ENCODE peak calls at places on chromosomes 6 and 20, in four cellular contexts. J, Q, A and K are unnamed samples.

GRCh38 chr20:56358070-56358469 is 704 bp upstream of the FAM210B start:
- DNase-seq in J (peak), A (peak), Q (peak), K (no peak)

GRCh38 chr20:3659492-3660261 is 3.5 kb downstream of the GFRA4 start:
- DNase-seq in J (no peak), Q (no peak), A (no peak), K (no peak)

GRCh38 chr6:31175961-31176360 is 5.5 kb upstream of the POU5F1 start:
- DNase-seq in A (peak), Q (peak), J (no peak), K (no peak)

GRCh38 chr6:6972456-6972855 is 135.3 kb upstream of the RREB1 start:
- DNase-seq in A (peak), Q (peak), J (peak), K (peak)

GRCh38 chr6:157884756-157885155 is 61.7 kb downstream of the SNX9 start:
- DNase-seq in A (no peak), Q (no peak), J (no peak), K (no peak)

GRCh38 chr6:138996524-138996923 is 8.5 kb upstream of the REPS1 start:
- DNase-seq in Q (no peak), J (no peak), A (no peak), K (no peak)

GRCh38 chr20:17594443-17594842 is 24.6 kb downstream of the DSTN start:
- DNase-seq in A (peak), Q (peak), J (peak), K (peak)

GRCh38 chr6:110527516-110527915 is 51.1 kb upstream of the SLC22A16 start:
- DNase-seq in Q (no peak), A (no peak), J (no peak), K (no peak)

GRCh38 chr6:6783736-6784135 is 195.2 kb downstream of the LY86 start:
- DNase-seq in Q (no peak), J (no peak), A (peak), K (no peak)

GRCh38 chr6:150719861-150720260 is 120.2 kb downstream of the PLEKHG1 start:
- DNase-seq in A (no peak), J (no peak), Q (no peak), K (no peak)

GRCh38 chr6:143802833-143803565 is 40.1 kb upstream of the LTV1 start:
- DNase-seq in Q (no peak), A (peak), J (no peak), K (no peak)

GRCh38 chr20:41003143-41003932 is 25.3 kb upstream of the TOP1 start:
- DNase-seq in J (peak), A (peak), Q (peak), K (peak)

GRCh38 chr6:12602951-12603710 is 113.4 kb upstream of the PHACTR1 start:
- DNase-seq in A (peak), J (peak), Q (peak), K (peak)

GRCh38 chr20:35200255-35200654 is 26.2 kb upstream of the MMP24 start:
- DNase-seq in A (peak), J (peak), Q (peak), K (no peak)

GRCh38 chr6:27836783-27837635 is 75.2 kb downstream of the OR2B2 start:
- DNase-seq in A (peak), Q (peak), J (peak), K (peak)

GRCh38 chr6:64520050-64520449 is 884.4 kb downstream of the PHF3 start:
- DNase-seq in A (peak), Q (peak), J (peak), K (peak)

GRCh38 chr6:141488466-141488865 is 644.3 kb upstream of the GJE1 start:
- DNase-seq in Q (no peak), A (peak), J (no peak), K (no peak)

GRCh38 chr6:21478411-21478810 is 115.1 kb upstream of the SOX4 start:
- DNase-seq in J (no peak), A (no peak), Q (no peak), K (no peak)

GRCh38 chr6:82712826-82713225 is 349.2 kb downstream of the TPBG start:
- DNase-seq in J (peak), Q (no peak), A (peak), K (no peak)

GRCh38 chr6:157659536-157660271 is 163.3 kb upstream of the SNX9 start:
- DNase-seq in J (no peak), A (no peak), Q (no peak), K (no peak)

GRCh38 chr6:12265795-12266194 is 24.4 kb upstream of the EDN1 start:
- DNase-seq in J (peak), A (peak), Q (peak), K (no peak)

GRCh38 chr6:41167173-41167963 is 4.5 kb upstream of the TREM2 start:
- DNase-seq in Q (peak), A (peak), J (peak), K (peak)

GRCh38 chr20:3896302-3896701 is 7.1 kb downstream of the PANK2 start:
- DNase-seq in Q (no peak), A (peak), J (no peak), K (no peak)

GRCh38 chr20:60512436-60512835 is 554.2 kb downstream of the CDH26 start:
- DNase-seq in J (peak), Q (peak), A (peak), K (no peak)

GRCh38 chr6:89239338-89239737 is 22.2 kb upstream of the GABRR1 start:
- DNase-seq in A (peak), Q (no peak), J (no peak), K (no peak)

GRCh38 chr6:166411271-166411670 is 28.5 kb upstream of the MPC1 start:
- DNase-seq in A (no peak), J (no peak), Q (no peak), K (no peak)

GRCh38 chr6:105692630-105693212 is 289.8 kb upstream of the PREP start:
- DNase-seq in A (no peak), Q (no peak), J (no peak), K (no peak)

GRCh38 chr6:32855467-32856174 is 1.6 kb downstream of the PSMB9 start:
- DNase-seq in A (no peak), Q (peak), J (no peak), K (no peak)

DNA sequence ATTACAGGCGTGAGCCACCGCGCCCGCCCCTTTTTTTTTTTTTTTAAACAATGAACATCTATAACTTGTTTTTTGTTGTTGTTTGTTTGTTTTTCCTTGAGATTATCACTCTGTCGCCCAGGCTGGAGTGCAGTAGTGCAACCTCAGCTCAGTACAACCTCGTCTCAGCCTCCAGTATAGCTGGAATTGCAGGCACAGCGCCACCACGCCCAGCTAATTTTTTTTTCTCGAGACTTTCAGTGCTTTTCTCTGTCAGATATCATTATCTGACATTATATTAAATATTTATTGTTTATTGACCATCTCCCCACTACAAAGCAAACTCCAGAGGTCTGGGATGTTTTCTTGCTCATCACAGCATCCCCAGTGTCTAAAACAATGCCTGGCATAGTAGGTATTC is 2.3 kb upstream of the DLK2 start:
- DNase-seq in A (no peak), J (peak), Q (no peak), K (peak)
- H3K4me2 ChIP-seq in A (no peak), J (no peak), Q (no peak), K (peak)

DNA sequence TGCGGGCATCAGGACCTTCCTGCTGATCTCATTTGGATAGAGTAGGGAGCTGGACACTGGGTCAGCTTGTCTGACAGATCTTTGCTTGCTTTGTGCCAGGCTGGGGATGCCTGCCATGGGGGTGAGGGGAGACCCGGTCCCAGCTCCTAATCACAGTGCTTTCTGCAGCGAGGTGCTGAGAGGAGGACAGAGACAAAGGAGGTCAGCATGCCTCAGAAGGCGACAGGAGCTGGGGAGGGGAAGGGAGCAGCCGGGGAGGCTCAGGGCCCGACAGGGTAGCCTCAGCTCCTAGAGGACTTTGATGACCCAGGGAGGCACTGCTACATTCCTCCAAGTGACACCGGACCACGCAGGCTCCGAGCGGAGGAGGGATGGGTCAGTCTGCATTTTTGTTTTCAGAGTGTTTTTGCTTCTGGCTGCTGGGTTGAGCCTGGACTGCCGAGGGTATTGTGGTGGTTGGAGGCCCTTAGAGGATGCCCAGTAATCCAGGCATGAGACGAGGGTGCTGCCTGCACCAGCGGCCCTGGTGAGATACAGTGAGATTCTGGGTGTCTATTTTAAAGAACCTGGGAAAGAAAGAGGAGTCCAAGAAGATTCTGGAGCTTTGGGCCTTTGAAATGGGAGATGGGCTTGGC is 7.8 kb downstream of the RBM38 start:
- DNase-seq in J (no peak), A (no peak), Q (no peak), K (no peak)
- H3K4me2 ChIP-seq in J (no peak), A (no peak), Q (no peak), K (no peak)

GRCh38 chr20:31674895-31675827 is 37.4 kb downstream of the COX4I2 start:
- DNase-seq in A (peak), J (peak), Q (peak), K (no peak)

GRCh38 chr20:31676534-31677030 is 38.9 kb downstream of the COX4I2 start:
- DNase-seq in Q (no peak), A (no peak), J (peak), K (no peak)

GRCh38 chr20:31673943-31674463 is 36.3 kb downstream of the COX4I2 start:
- DNase-seq in A (no peak), Q (no peak), J (peak), K (no peak)

GRCh38 chr20:31677553-31678260 is 40.0 kb downstream of the COX4I2 start:
- DNase-seq in A (no peak), J (peak), Q (no peak), K (no peak)

DNA sequence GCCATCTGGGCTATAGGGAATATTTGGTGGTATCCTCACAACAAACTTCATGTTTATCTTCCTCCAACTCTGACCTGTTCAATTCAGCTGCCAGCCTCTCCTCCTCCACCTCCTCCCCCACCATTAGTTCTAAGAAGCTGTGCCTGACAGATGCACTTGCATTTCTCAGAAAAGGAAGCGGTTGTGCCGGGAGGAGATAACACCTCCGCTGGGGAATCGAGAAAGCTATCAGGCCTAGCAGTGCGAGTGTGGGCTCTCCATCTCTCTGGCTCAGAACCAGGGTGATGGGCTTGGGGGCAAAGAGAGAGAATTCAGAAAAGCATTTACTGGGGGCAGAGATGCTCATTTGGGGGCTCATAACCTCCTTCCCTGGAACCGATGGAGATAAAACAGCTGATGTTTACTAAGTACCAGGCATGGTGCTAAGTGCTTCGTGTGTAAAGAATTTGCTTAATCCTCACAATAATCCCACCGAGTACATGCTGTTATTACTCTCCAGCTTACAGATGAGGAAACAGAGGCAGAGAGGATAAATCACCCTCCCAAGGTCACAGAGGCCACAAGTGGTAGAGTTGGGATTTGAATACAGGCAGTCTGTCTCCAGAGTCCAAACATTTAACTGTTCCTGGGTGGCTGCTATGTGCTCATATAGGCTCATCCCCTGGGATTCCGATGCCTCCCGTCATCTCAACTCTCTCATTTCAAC is 38.3 kb downstream of the COX4I2 start:
- DNase-seq in J (peak), Q (no peak), A (peak), K (no peak)
- H3K4me2 ChIP-seq in J (peak), Q (no peak), A (no peak), K (no peak)

DNA sequence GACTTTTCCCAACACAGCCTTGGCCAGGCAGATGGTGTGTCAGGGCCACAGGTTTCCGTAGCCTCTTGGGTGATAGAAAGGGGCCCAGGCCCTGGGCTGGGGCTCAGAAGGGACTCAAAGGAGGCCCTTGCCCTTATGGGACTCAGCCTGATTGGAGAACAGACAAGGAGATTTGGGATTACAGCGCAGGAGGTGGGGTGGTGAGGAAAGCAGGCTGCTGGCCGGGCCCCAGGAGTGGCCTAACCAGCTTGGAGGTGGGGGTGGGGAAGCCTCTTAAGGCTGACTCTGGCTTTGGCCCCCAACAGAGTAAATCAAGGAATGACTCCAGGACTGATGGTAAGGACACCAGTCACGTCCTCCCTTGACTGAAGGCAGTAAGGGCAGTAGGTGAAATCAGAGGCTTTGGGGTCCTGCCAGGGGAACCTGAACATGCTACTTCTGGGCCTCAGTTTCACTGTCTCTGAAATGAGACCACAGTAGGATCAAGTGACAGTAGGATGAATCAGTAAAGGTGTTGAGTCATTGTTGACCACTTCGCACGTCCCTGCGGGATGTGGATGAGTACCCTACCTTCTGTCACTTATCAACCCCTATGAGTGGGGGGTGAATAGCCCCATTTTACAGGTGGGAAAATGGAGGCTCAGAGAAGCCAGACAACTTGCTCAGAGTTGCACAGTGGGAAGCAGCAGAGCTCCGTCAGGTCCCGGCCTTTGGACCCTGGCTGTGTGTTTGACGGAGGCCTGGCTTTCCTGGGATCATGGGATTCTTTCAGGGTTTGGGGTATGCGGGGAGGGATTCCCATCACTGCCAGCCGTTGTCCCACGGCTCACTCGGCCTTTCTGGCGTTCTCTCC is 4.5 kb downstream of the SNAI1 start:
- DNase-seq in A (peak), J (peak), Q (no peak), K (no peak)
- H3K4me2 ChIP-seq in A (peak), J (no peak), Q (no peak), K (peak)

DNA sequence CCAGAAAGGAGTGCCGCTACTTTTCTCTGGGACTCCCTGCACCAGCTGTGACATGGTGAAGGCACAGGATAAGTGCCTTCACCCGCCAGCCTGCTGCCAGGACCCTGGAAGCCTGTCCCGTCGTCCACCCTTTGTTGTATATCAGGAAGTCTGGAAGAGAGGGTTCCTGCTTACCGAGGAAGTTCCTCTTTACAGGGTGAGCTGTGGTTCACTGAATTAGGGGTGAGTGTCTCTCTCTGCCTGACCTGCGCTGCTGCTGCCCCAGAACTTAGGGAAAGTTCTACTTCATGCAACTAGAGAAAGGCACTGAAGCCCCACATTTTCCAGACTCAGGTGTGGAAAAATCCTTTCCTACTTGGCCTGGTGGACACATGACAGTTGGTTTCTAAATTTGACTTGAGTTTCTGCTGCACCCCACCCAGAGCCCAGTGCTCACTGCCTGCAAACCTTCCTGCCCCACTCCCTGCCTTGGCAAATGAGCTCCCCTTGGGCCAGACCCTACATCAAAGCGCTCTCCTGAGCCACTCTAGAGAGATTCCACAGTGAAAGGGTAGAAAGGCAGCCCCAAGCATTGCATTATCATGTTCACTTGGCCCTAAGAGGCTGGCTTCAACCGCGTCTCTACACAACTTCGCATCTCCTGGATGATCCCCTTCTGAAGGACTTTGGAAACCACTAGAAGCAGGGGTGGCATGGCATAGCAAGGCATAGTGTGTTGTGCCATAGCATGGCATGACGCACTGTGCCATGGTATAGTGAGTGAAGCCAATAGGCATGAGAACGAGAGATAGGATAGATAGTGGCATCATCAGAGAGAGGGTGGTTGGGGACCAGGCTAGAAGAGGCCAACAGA is 215.8 kb upstream of the CDYL start:
- DNase-seq in J (no peak), Q (no peak), A (no peak), K (no peak)
- H3K4me2 ChIP-seq in J (no peak), Q (no peak), A (no peak), K (no peak)

DNA sequence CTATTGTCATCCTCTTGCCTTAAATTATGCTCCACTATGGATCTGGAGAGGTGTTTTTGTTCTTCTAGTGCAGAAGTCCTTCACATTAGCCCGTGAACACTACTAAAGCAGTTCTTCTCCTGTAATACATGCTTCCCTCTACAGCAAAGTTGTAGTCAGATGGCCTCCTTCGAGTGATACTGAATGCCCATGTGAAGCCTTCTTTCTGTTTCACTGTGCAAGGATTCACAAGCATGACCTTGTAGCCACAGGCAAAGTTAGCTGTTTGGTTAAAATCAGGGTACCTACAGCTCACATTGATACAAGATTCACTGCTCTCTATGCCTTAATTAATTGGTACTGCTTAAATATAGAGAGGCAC is 47.6 kb downstream of the ARHGAP18 start:
- DNase-seq in A (no peak), J (no peak), Q (no peak), K (no peak)
- H3K4me2 ChIP-seq in A (no peak), J (no peak), Q (no peak), K (no peak)